ENCODE peak calls at places on chromosomes 12 and 14, in eight cellular contexts. O, B, M, C, J, Z, I and F are unnamed samples.

GRCh38 chr12:72560370-72560769 is 288.2 kb downstream of the TRHDE start:
- DNase-seq in M (no peak), Z (peak; percentile 41), C (no peak), O (no peak), J (no peak), B (no peak), I (no peak), F (no peak)

GRCh38 chr12:93950321-93950720 is 198.1 kb upstream of the PLXNC1 start:
- DNase-seq in Z (no peak), M (no peak), J (no peak), B (no peak), I (no peak), C (no peak), O (no peak), F (no peak)

GRCh38 chr14:97410667-97411286 is 613.6 kb downstream of the VRK1 start:
- DNase-seq in I (peak; percentile 28), C (no peak), M (no peak), Z (peak; percentile 36), J (no peak), B (no peak), O (no peak), F (peak; percentile 84)

GRCh38 chr14:90274808-90275454 is 18.6 kb downstream of the PSMC1 start:
- DNase-seq in B (no peak), Z (no peak), I (no peak), M (no peak), J (peak; percentile 86), O (no peak), C (peak; percentile 69), F (peak; percentile 57)

GRCh38 chr12:109450980-109451379 is 26.1 kb downstream of the KCTD10 start:
- DNase-seq in Z (no peak), I (no peak), O (no peak), C (no peak), J (no peak), M (no peak), B (peak; percentile 37), F (no peak)

GRCh38 chr14:21526672-21527319 is 650 bp upstream of the SALL2 start:
- DNase-seq in I (peak; percentile 94), Z (peak; percentile 97), O (no peak), J (no peak), M (no peak), B (no peak), C (no peak), F (peak; percentile 45)

GRCh38 chr14:93319494-93319893 is 13.3 kb downstream of the BTBD7 start:
- DNase-seq in Z (no peak), B (no peak), J (no peak), M (no peak), O (no peak), I (no peak), C (no peak), F (no peak)

GRCh38 chr12:45273717-45274271 is 57.9 kb downstream of the ANO6 start:
- DNase-seq in B (peak; percentile 97), I (no peak), Z (no peak), O (peak; percentile 90), M (peak; percentile 45), J (peak; percentile 100), C (peak; percentile 96), F (no peak)

GRCh38 chr12:43348221-43348620 is 203.8 kb downstream of the ADAMTS20 start:
- DNase-seq in O (no peak), Z (no peak), M (no peak), J (no peak), I (no peak), C (no peak), B (no peak), F (no peak)

GRCh38 chr12:58368001-58368400 is 426.6 kb downstream of the ATP23 start:
- DNase-seq in Z (no peak), O (no peak), I (no peak), J (peak; percentile 51), M (no peak), B (no peak), C (no peak), F (no peak)

GRCh38 chr12:53046655-53047220 is 3.1 kb upstream of the TNS2 start:
- DNase-seq in M (peak; percentile 51), B (peak; percentile 51), J (peak; percentile 87), C (peak; percentile 68), Z (peak; percentile 79), I (peak; percentile 72), O (no peak), F (peak; percentile 66)

GRCh38 chr14:104542871-104543830 is 36.4 kb upstream of the C14orf180 start:
- DNase-seq in C (no peak), Z (no peak), B (no peak), M (no peak), J (no peak), I (no peak), O (no peak), F (no peak)

GRCh38 chr12:172732-173161 is 41.2 kb downstream of the SLC6A12 start:
- DNase-seq in Z (no peak), B (no peak), J (no peak), M (no peak), O (no peak), I (no peak), C (no peak), F (no peak)

GRCh38 chr12:2058837-2059236 is 6.0 kb downstream of the CACNA1C start:
- DNase-seq in I (peak; percentile 15), M (no peak), B (no peak), Z (peak; percentile 46), O (no peak), C (no peak), J (no peak), F (no peak)

GRCh38 chr14:23121401-23121800 is 2.3 kb upstream of the CEBPE start:
- DNase-seq in Z (no peak), O (no peak), J (peak; percentile 81), I (peak; percentile 31), B (no peak), M (no peak), C (no peak), F (no peak)

GRCh38 chr12:88416786-88417185 is 163.5 kb downstream of the KITLG start:
- DNase-seq in M (no peak), I (no peak), J (peak; percentile 42), C (no peak), B (no peak), O (no peak), Z (no peak), F (no peak)

DNA sequence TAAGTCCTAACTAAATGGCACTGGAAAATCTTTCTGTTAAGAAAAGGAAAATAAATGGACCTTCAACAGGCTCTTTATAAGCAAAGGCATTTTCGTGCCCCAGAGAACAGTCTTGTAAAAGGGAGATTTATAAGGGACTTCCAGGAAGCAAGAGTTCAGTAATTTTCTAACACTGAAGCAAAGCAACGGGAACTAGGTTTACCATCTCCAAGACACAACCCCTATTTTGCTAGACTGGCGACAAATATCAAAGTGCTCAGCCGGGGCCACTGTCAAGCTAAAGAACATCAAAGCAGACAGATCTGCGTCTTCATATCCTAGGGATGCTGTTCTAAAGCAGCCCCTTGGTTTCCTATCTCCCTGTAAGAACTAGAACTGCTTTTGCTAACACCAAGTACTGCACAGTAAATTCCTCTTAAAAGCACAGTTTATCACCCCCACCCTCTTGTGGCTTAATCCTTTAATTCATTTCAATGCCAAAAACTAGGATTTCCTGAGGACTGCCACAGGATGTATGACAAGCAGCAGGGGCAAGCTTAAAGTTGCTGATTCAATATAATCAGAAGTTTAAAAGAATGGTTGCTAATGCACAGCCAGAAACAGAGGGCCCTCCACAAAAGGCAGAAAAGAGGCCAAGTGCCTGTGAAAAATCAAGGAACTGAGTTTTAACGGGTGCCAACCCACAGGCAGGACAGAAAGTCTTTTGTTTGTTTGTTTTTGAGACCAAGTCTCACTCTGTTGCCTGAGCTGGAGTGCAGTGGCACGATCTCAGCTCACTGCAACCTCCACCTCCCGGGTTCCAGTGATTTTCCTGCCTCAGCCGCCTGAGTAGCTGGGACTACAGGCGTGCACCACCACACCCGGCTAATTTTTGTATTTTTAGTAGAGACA is 44.0 kb upstream of the ISM2 start:
- DNase-seq in Z (no peak), I (peak; percentile 6), O (no peak), B (no peak), C (no peak), J (peak; percentile 21), M (no peak), F (peak; percentile 96)
- H3K27ac ChIP-seq in Z (peak overlapping the region; percentile 85), I (no peak overlapping the region), O (no peak overlapping the region), B (no peak overlapping the region), C (no peak overlapping the region), J (no peak overlapping the region), M (no peak overlapping the region), F (peak overlapping the region; percentile 88)

GRCh38 chr14:105938055-105938863 is 411.9 kb downstream of the TMEM121 start:
- DNase-seq in I (no peak), J (no peak), O (no peak), M (no peak), C (no peak), B (no peak), Z (no peak), F (no peak)
- TF ChIP-seq CTCF in I (no peak), J (no peak), O (no peak), M (no peak), C (no peak), B (no peak), Z (no peak), F (no peak)

GRCh38 chr14:100568164-100568997 is 18.8 kb downstream of the BEGAIN start:
- DNase-seq in Z (peak; percentile 65), B (no peak), O (no peak), J (no peak), I (peak; percentile 71), M (no peak), C (no peak), F (no peak)
- TF ChIP-seq EZH2 in Z (peak; percentile 78), B (no peak), O (no peak), J (peak; percentile 99), I (peak; percentile 76), M (peak; percentile 93), C (no peak), F (peak; percentile 99)

DNA sequence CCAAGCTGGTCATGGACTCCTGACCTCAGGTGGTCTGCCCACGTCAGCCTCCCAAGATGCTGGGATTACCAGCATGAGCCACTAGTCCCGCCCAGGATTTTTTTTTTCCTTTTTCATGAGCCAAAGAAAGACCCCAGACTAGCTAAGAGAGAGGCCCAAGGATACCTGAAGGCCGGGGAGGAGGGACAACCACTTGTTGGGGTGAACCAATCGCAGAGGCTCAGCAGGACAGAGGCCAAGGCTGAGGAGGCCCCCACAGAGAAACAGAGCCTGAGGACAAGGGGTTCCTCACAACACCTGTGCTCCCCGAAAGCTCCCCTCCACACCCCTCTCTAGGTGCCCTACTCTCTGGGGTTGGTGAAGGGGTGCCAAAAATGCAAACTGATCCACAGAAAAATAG is 1.0 kb upstream of the SERPINA3 start:
- DNase-seq in Z (no peak), B (no peak), M (no peak), C (no peak), J (no peak), I (no peak), O (no peak), F (no peak)
- H3K27ac ChIP-seq in Z (no peak overlapping the region), B (no peak overlapping the region), M (peak overlapping the region; percentile 24), C (peak overlapping the region; percentile 68), J (peak overlapping the region; percentile 74), I (no peak overlapping the region), O (no peak overlapping the region), F (no peak overlapping the region)